ENCODE peak calls at places on chromosomes 6 and 20, in five cellular contexts. Q, W, C, F and E are unnamed samples.

GRCh38 chr20:45258669-45259068 is 4.3 kb upstream of the SLPI start:
- DNase-seq in Q (no peak), W (no peak), C (no peak), F (no peak), E (no peak)

GRCh38 chr6:82877213-82878195 is 188.1 kb downstream of the UBE3D start:
- DNase-seq in Q (no peak), W (no peak), C (no peak), F (no peak), E (no peak)

GRCh38 chr20:14597206-14597715 is 259.8 kb upstream of the FLRT3 start:
- DNase-seq in Q (no peak), W (no peak), C (no peak), F (no peak), E (no peak)

GRCh38 chr6:79949235-79949634 is 1.9 kb upstream of the ELOVL4 start:
- DNase-seq in Q (peak; percentile 71), W (no peak), C (peak; percentile 82), F (no peak), E (peak; percentile 87)

GRCh38 chr6:14857501-14857900 is 388.4 kb upstream of the JARID2 start:
- DNase-seq in Q (peak; percentile 68), W (no peak), C (no peak), F (peak; percentile 22), E (no peak)

GRCh38 chr6:168533428-168533827 is 92.4 kb downstream of the SMOC2 start:
- DNase-seq in Q (no peak), W (no peak), C (no peak), F (no peak), E (no peak)

GRCh38 chr6:3809515-3809891 is 39.7 kb upstream of the FAM50B start:
- DNase-seq in Q (no peak), W (no peak), C (no peak), F (no peak), E (no peak)

GRCh38 chr6:35230950-35231349 is 17.2 kb downstream of the SCUBE3 start:
- DNase-seq in Q (peak; percentile 78), W (no peak), C (peak; percentile 41), F (peak; percentile 32), E (no peak)

GRCh38 chr6:149440735-149441662 is 40.9 kb downstream of the SUMO4 start:
- DNase-seq in Q (no peak), W (no peak), C (no peak), F (no peak), E (no peak)

GRCh38 chr6:20931093-20931492 is 396.8 kb downstream of the CDKAL1 start:
- DNase-seq in Q (no peak), W (no peak), C (peak; percentile 25), F (no peak), E (no peak)

GRCh38 chr20:36541227-36542018 is at the start of gene MYL9:
- DNase-seq in Q (peak; percentile 97), W (peak; percentile 99), C (peak; percentile 90), F (peak; percentile 94), E (no peak)

GRCh38 chr6:25342784-25343183 is 63.6 kb downstream of the CARMIL1 start:
- DNase-seq in Q (no peak), W (no peak), C (peak; percentile 72), F (no peak), E (peak; percentile 60)

GRCh38 chr20:63087872-63088680 is 81.3 kb upstream of the BHLHE23 start:
- DNase-seq in Q (peak; percentile 48), W (peak; percentile 79), C (no peak), F (peak; percentile 7), E (no peak)

GRCh38 chr6:134061440-134061839 is 9.0 kb upstream of the SLC2A12 start:
- DNase-seq in Q (no peak), W (no peak), C (no peak), F (no peak), E (no peak)

GRCh38 chr6:122568350-122568749 is 41.9 kb upstream of the PKIB start:
- DNase-seq in Q (no peak), W (no peak), C (no peak), F (no peak), E (no peak)

GRCh38 chr6:52123234-52123633 is 35.8 kb upstream of the PKHD1 start:
- DNase-seq in Q (no peak), W (no peak), C (no peak), F (no peak), E (no peak)

GRCh38 chr20:48019940-48020339 is 234.7 kb upstream of the SULF2 start:
- DNase-seq in Q (no peak), W (no peak), C (no peak), F (no peak), E (no peak)

GRCh38 chr6:37137201-37137880 is 32.6 kb upstream of the PIM1 start:
- DNase-seq in Q (peak; percentile 83), W (peak; percentile 80), C (peak; percentile 98), F (peak; percentile 58), E (no peak)

GRCh38 chr6:140857734-140858380 is 1274.9 kb upstream of the GJE1 start:
- DNase-seq in Q (no peak), W (no peak), C (peak; percentile 93), F (no peak), E (no peak)

GRCh38 chr6:107729098-107729497 is 95.0 kb downstream of the SCML4 start:
- DNase-seq in Q (no peak), W (no peak), C (no peak), F (no peak), E (no peak)

GRCh38 chr20:44716309-44717106 is 1.3 kb downstream of the CCN5 start:
- DNase-seq in Q (no peak), W (peak; percentile 75), C (no peak), F (no peak), E (no peak)

GRCh38 chr6:153058909-153059308 is 56.4 kb upstream of the MTRF1L start:
- DNase-seq in Q (no peak), W (no peak), C (peak; percentile 14), F (no peak), E (no peak)

GRCh38 chr6:81894788-81895221 is 142.3 kb upstream of the TENT5A start:
- DNase-seq in Q (no peak), W (no peak), C (peak; percentile 22), F (no peak), E (no peak)

GRCh38 chr20:14888172-14888571 is 550.8 kb upstream of the FLRT3 start:
- DNase-seq in Q (no peak), W (no peak), C (no peak), F (no peak), E (no peak)

GRCh38 chr6:166906376-166907044 is 49.8 kb downstream of the RNASET2 start:
- DNase-seq in Q (no peak), W (no peak), C (no peak), F (no peak), E (no peak)

GRCh38 chr6:158416841-158417759 is 104.8 kb downstream of the TULP4 start:
- DNase-seq in Q (no peak), W (no peak), C (no peak), F (no peak), E (no peak)

GRCh38 chr20:50855498-50856474 is 60.9 kb downstream of the BCAS4 start:
- DNase-seq in Q (no peak), W (no peak), C (no peak), F (no peak), E (no peak)

DNA sequence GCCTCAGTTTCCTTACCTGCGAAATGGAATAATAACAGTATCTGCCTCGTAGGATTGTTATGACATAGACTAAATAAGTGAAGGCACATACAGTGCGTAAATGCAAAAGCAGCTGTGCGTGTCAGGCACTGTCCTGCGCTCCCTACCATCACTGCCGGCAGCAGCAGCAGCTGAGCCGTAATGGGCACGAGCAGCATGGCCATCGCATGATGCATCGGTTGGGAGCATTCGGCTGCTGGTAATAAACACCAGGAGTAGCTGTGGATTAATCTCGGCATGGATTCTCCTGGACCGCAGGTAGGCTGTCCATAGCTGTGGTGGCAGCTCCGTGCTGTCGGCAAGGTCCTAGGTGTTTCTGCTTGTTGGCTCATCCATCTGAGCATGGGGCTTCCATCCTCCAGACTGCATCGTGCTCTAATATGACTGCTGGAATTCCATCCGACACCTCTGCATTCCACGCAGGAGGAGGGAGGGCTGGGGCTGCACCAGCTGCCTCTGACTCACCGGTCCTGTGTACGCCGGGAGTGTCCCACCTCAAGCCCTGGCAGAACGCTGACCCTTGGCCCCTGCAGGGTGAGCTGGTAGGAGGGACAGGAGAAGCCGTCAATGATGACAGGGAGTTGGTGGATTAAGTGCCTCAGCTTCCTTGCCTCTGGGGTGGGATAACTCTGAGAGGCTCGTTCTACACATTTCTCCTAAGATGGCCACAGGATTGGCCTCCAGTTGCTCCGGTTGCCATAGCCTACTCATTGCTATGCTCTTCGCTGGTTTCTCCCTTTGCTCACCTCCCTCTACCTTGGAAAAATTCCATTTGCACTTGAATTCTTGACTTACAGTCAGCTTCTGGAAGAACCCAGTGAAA is 100.9 kb upstream of the PMEPA1 start:
- DNase-seq in Q (no peak), W (peak; percentile 97), C (no peak), F (no peak), E (no peak)
- H3K4me3 ChIP-seq in Q (no peak overlapping the region), W (no peak overlapping the region), C (no peak overlapping the region), F (no peak overlapping the region), E (no peak overlapping the region)

DNA sequence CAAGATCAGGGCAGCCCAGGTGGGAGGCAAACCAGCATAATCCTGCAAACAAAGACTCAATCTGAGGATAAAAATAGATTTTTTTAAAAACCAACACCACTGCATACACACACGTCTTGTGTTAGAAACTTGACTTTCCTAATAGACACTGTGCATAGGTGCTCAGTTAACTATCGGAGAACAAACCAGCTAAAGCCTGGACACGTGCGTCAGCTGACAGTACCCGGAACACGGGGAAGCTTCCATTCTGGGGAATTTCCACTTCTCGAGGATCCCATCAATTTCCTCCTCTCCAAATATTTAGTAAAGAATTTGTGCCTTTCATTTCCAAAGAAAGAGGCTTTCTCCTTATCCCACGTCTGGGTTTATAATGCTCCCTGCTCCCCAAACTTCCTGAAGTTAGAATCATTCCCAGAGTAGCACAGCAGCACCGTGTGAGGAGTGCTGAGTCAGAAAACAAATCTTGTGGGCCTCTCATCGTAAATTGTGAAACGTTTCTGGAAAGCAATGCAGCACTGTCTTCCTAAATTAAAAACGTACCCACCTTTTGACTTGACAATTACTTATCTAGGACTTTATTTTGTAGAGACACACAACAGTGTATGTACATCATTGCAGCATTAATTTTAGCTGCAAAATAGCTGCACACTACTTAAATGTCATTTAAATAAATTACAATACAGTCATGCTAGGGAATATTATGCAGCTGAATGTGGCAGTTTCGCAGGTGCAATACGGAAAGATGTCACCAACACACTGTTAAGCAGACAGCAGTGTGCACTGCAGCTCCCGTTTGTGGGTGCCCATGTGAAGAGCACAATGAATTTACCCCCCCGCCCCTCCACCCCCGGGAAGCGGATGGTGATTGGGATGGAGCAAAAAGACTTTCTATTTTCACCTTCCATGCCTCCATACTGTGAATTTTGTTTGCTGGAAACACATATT is 31.0 kb downstream of the RRBP1 start:
- DNase-seq in Q (no peak), W (no peak), C (peak; percentile 53), F (peak; percentile 13), E (no peak)
- H3K4me1 ChIP-seq in Q (peaks cover 6% of the 10 kb centered on the region), W (no peaks in the 10 kb centered on the region), C (peaks cover 40% of the 10 kb centered on the region), F (peaks cover 8% of the 10 kb centered on the region), E (peaks cover 53% of the 10 kb centered on the region)

DNA sequence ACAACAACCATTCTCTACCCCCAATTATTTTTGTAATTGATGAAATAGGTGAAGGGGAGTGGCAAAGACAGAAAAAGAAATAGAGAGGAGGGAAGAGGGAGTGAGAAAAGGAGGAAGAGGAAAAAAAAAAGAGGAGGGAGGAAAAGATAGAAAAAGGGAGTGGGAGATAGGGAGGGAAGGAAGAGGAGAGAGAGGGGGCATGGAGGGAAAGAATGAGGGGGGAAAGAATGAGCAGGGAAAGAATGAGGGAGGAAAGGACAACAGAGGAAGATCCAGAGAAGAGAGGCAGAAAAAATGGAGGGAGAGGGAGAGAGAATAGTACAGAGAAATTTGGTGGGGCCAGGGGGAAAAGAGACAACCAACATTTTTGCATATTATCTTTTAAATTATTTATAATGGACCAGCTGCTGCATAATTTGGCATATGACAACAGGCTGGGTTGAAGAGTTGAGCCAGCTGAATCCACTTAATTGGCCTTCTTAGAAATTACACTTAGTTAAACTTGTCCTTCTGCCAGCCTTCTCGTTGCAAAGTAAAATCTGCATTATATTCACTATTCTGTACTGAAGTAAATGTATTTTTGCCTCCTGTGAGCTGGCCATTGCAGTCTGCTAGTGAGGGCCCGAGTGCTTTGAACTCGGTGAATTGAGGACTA is 101.0 kb downstream of the ARHGAP18 start:
- DNase-seq in Q (no peak), W (no peak), C (no peak), F (no peak), E (no peak)
- H3K4me3 ChIP-seq in Q (no peak overlapping the region), W (no peak overlapping the region), C (no peak overlapping the region), F (no peak overlapping the region), E (no peak overlapping the region)

GRCh38 chr6:156846845-156847599 is 69.8 kb downstream of the ARID1B start:
- DNase-seq in Q (no peak), W (no peak), C (no peak), F (no peak), E (no peak)
- H3K4me1 ChIP-seq in Q (peaks cover 7% of the 10 kb centered on the region), W (peaks cover 14% of the 10 kb centered on the region), C (peaks cover 57% of the 10 kb centered on the region), F (peaks cover 2% of the 10 kb centered on the region), E (peaks cover 71% of the 10 kb centered on the region)